ENCODE peak calls at places on chromosomes 7 and 10, in seven cellular contexts. One of them, this sample, is unnamed.
A peak's percentile ranks its signal among the peaks of the same experiment; 100 is the strongest.

GRCh38 chr10:70193391-70193844 is 23.1 kb upstream of the SAR1A start:
- DNase-seq in heart left ventricle: no peak
- DNase-seq in astrocyte: no peak
- DNase-seq in Karpas-422: peak; percentile 49
- DNase-seq in psoas muscle: no peak
- DNase-seq in Panc1: no peak
- DNase-seq in hepatocyte: peak; percentile 40
- DNase-seq in this sample: no peak

GRCh38 chr10:131998845-131999681 is 17.3 kb upstream of the BNIP3 start:
- DNase-seq in astrocyte: no peak
- DNase-seq in Karpas-422: no peak
- DNase-seq in heart left ventricle: no peak
- DNase-seq in Panc1: no peak
- DNase-seq in psoas muscle: no peak
- DNase-seq in hepatocyte: no peak
- DNase-seq in this sample: no peak

GRCh38 chr7:113731571-113731970 is 187.2 kb downstream of the PPP1R3A start:
- DNase-seq in Panc1: no peak
- DNase-seq in hepatocyte: no peak
- DNase-seq in Karpas-422: no peak
- DNase-seq in astrocyte: no peak
- DNase-seq in heart left ventricle: no peak
- DNase-seq in psoas muscle: no peak
- DNase-seq in this sample: no peak

GRCh38 chr10:11218395-11218794 is 200.7 kb downstream of the CELF2 start:
- DNase-seq in hepatocyte: no peak
- DNase-seq in astrocyte: no peak
- DNase-seq in psoas muscle: no peak
- DNase-seq in Karpas-422: no peak
- DNase-seq in heart left ventricle: no peak
- DNase-seq in Panc1: no peak
- DNase-seq in this sample: no peak

GRCh38 chr7:28477041-28477442 is 64.7 kb downstream of the CREB5 start:
- DNase-seq in Panc1: no peak
- DNase-seq in psoas muscle: no peak
- DNase-seq in heart left ventricle: no peak
- DNase-seq in Karpas-422: no peak
- DNase-seq in hepatocyte: no peak
- DNase-seq in astrocyte: no peak
- DNase-seq in this sample: no peak

GRCh38 chr10:88254091-88254490 is 329.0 kb downstream of the RNLS start:
- DNase-seq in heart left ventricle: no peak
- DNase-seq in Karpas-422: no peak
- DNase-seq in psoas muscle: peak; percentile 46
- DNase-seq in Panc1: peak; percentile 51
- DNase-seq in astrocyte: peak; percentile 87
- DNase-seq in hepatocyte: peak; percentile 33
- DNase-seq in this sample: no peak

GRCh38 chr10:101617102-101617823 is 29.1 kb downstream of the DPCD start:
- DNase-seq in astrocyte: no peak
- DNase-seq in hepatocyte: no peak
- DNase-seq in psoas muscle: no peak
- DNase-seq in Karpas-422: peak; percentile 63
- DNase-seq in Panc1: no peak
- DNase-seq in heart left ventricle: no peak
- DNase-seq in this sample: no peak

GRCh38 chr7:88293866-88294265 is 12.8 kb downstream of the STEAP4 start:
- DNase-seq in Panc1: no peak
- DNase-seq in Karpas-422: no peak
- DNase-seq in astrocyte: no peak
- DNase-seq in heart left ventricle: no peak
- DNase-seq in psoas muscle: no peak
- DNase-seq in hepatocyte: no peak
- DNase-seq in this sample: no peak

GRCh38 chr7:51251292-51251691 is 65.3 kb downstream of the COBL start:
- DNase-seq in astrocyte: no peak
- DNase-seq in Karpas-422: no peak
- DNase-seq in heart left ventricle: no peak
- DNase-seq in Panc1: no peak
- DNase-seq in psoas muscle: no peak
- DNase-seq in hepatocyte: no peak
- DNase-seq in this sample: no peak

GRCh38 chr10:26938578-26938977 is 77.8 kb upstream of the ABI1 start:
- DNase-seq in Karpas-422: no peak
- DNase-seq in hepatocyte: no peak
- DNase-seq in psoas muscle: no peak
- DNase-seq in astrocyte: no peak
- DNase-seq in Panc1: no peak
- DNase-seq in heart left ventricle: no peak
- DNase-seq in this sample: no peak

GRCh38 chr10:73768881-73769280 is 13.0 kb upstream of the CHCHD1 start:
- DNase-seq in psoas muscle: no peak
- DNase-seq in hepatocyte: no peak
- DNase-seq in Karpas-422: peak; percentile 81
- DNase-seq in astrocyte: no peak
- DNase-seq in Panc1: no peak
- DNase-seq in heart left ventricle: no peak
- DNase-seq in this sample: peak; percentile 49

GRCh38 chr7:102289051-102289450 is 2.4 kb downstream of the SH2B2 start:
- DNase-seq in Panc1: no peak
- DNase-seq in hepatocyte: no peak
- DNase-seq in Karpas-422: peak; percentile 97
- DNase-seq in astrocyte: no peak
- DNase-seq in psoas muscle: no peak
- DNase-seq in heart left ventricle: no peak
- DNase-seq in this sample: no peak

GRCh38 chr10:91768123-91768522 is 30.1 kb upstream of the TNKS2 start:
- DNase-seq in heart left ventricle: no peak
- DNase-seq in Panc1: no peak
- DNase-seq in hepatocyte: no peak
- DNase-seq in psoas muscle: no peak
- DNase-seq in astrocyte: no peak
- DNase-seq in Karpas-422: no peak
- DNase-seq in this sample: no peak

GRCh38 chr10:89275383-89275782 is 23.8 kb upstream of the LIPA start:
- DNase-seq in astrocyte: no peak
- DNase-seq in Karpas-422: no peak
- DNase-seq in hepatocyte: no peak
- DNase-seq in psoas muscle: no peak
- DNase-seq in Panc1: no peak
- DNase-seq in heart left ventricle: no peak
- DNase-seq in this sample: no peak

GRCh38 chr10:5524721-5525531 is at the start of gene CALML3:
- DNase-seq in hepatocyte: no peak
- DNase-seq in Panc1: no peak
- DNase-seq in Karpas-422: no peak
- DNase-seq in heart left ventricle: no peak
- DNase-seq in astrocyte: no peak
- DNase-seq in psoas muscle: no peak
- DNase-seq in this sample: no peak

GRCh38 chr10:78977761-78978305 is 90.9 kb upstream of the ZMIZ1 start:
- DNase-seq in Panc1: no peak
- DNase-seq in psoas muscle: peak; percentile 63
- DNase-seq in heart left ventricle: no peak
- DNase-seq in hepatocyte: peak; percentile 58
- DNase-seq in Karpas-422: no peak
- DNase-seq in astrocyte: peak; percentile 79
- DNase-seq in this sample: no peak

GRCh38 chr10:12719365-12719764 is 282.1 kb downstream of the CCDC3 start:
- DNase-seq in astrocyte: no peak
- DNase-seq in psoas muscle: peak; percentile 40
- DNase-seq in Karpas-422: no peak
- DNase-seq in hepatocyte: no peak
- DNase-seq in heart left ventricle: no peak
- DNase-seq in Panc1: no peak
- DNase-seq in this sample: no peak

GRCh38 chr10:78960316-78960800 is 108.4 kb upstream of the ZMIZ1 start:
- DNase-seq in heart left ventricle: peak; percentile 77
- DNase-seq in Panc1: no peak
- DNase-seq in astrocyte: peak; percentile 95
- DNase-seq in hepatocyte: peak; percentile 58
- DNase-seq in psoas muscle: peak; percentile 63
- DNase-seq in Karpas-422: no peak
- DNase-seq in this sample: no peak

GRCh38 chr7:74479066-74479781 is 25.5 kb downstream of the GTF2IRD1 start:
- DNase-seq in Karpas-422: no peak
- DNase-seq in astrocyte: peak; percentile 48
- DNase-seq in hepatocyte: no peak
- DNase-seq in Panc1: no peak
- DNase-seq in psoas muscle: peak; percentile 71
- DNase-seq in heart left ventricle: peak; percentile 37
- DNase-seq in this sample: no peak

GRCh38 chr7:73623798-73624668 is at the start of gene MLXIPL:
- DNase-seq in Panc1: no peak
- DNase-seq in Karpas-422: peak; percentile 52
- DNase-seq in hepatocyte: peak; percentile 96
- DNase-seq in psoas muscle: peak; percentile 86
- DNase-seq in astrocyte: no peak
- DNase-seq in heart left ventricle: peak; percentile 60
- DNase-seq in this sample: peak; percentile 27

GRCh38 chr7:151752816-151753600 is 123.9 kb downstream of the PRKAG2 start:
- DNase-seq in Karpas-422: no peak
- DNase-seq in psoas muscle: no peak
- DNase-seq in hepatocyte: no peak
- DNase-seq in Panc1: no peak
- DNase-seq in heart left ventricle: no peak
- DNase-seq in astrocyte: peak; percentile 25
- DNase-seq in this sample: no peak

GRCh38 chr7:76358053-76358477 is 726 bp downstream of the YWHAG start:
- DNase-seq in Panc1: no peak
- DNase-seq in psoas muscle: peak; percentile 73
- DNase-seq in Karpas-422: peak; percentile 92
- DNase-seq in astrocyte: no peak
- DNase-seq in heart left ventricle: peak; percentile 78
- DNase-seq in hepatocyte: peak; percentile 79
- DNase-seq in this sample: no peak

GRCh38 chr7:146654048-146654447 is 537.4 kb downstream of the CNTNAP2 start:
- DNase-seq in heart left ventricle: no peak
- DNase-seq in hepatocyte: no peak
- DNase-seq in psoas muscle: no peak
- DNase-seq in Panc1: no peak
- DNase-seq in astrocyte: no peak
- DNase-seq in Karpas-422: no peak
- DNase-seq in this sample: no peak

GRCh38 chr7:100582041-100582579 is 3.8 kb downstream of the LRCH4 start:
- DNase-seq in Panc1: no peak
- DNase-seq in psoas muscle: no peak
- DNase-seq in heart left ventricle: no peak
- DNase-seq in hepatocyte: no peak
- DNase-seq in astrocyte: no peak
- DNase-seq in Karpas-422: no peak
- DNase-seq in this sample: no peak

GRCh38 chr10:6713120-6713519 is 133.0 kb upstream of the PRKCQ start:
- DNase-seq in heart left ventricle: no peak
- DNase-seq in astrocyte: no peak
- DNase-seq in hepatocyte: no peak
- DNase-seq in Karpas-422: no peak
- DNase-seq in psoas muscle: no peak
- DNase-seq in Panc1: no peak
- DNase-seq in this sample: no peak

GRCh38 chr10:46328853-46329689 is 42.3 kb downstream of the ANTXRL start:
- DNase-seq in heart left ventricle: no peak
- DNase-seq in astrocyte: no peak
- DNase-seq in psoas muscle: no peak
- DNase-seq in Karpas-422: no peak
- DNase-seq in hepatocyte: no peak
- DNase-seq in Panc1: no peak
- DNase-seq in this sample: no peak

GRCh38 chr10:68550747-68551411 is 9.3 kb upstream of the TET1 start:
- DNase-seq in heart left ventricle: peak; percentile 43
- DNase-seq in Karpas-422: peak; percentile 89
- DNase-seq in psoas muscle: no peak
- DNase-seq in hepatocyte: peak; percentile 76
- DNase-seq in astrocyte: peak; percentile 59
- DNase-seq in Panc1: peak; percentile 76
- DNase-seq in this sample: peak; percentile 15

GRCh38 chr7:5695037-5695708 is 86.3 kb downstream of the RNF216 start:
- DNase-seq in Panc1: no peak
- DNase-seq in astrocyte: peak; percentile 97
- DNase-seq in hepatocyte: peak; percentile 49
- DNase-seq in psoas muscle: no peak
- DNase-seq in Karpas-422: peak; percentile 71
- DNase-seq in heart left ventricle: peak; percentile 55
- DNase-seq in this sample: peak; percentile 49
- H3K9me3 ChIP-seq in Panc1: no peaks in the 10 kb centered on the region
- H3K9me3 ChIP-seq in astrocyte: no peaks in the 10 kb centered on the region
- H3K9me3 ChIP-seq in hepatocyte: no peaks in the 10 kb centered on the region
- H3K9me3 ChIP-seq in psoas muscle: no peaks in the 10 kb centered on the region
- H3K9me3 ChIP-seq in Karpas-422: no peaks in the 10 kb centered on the region
- H3K9me3 ChIP-seq in heart left ventricle: no peaks in the 10 kb centered on the region
- H3K9me3 ChIP-seq in this sample: no peaks in the 10 kb centered on the region

DNA sequence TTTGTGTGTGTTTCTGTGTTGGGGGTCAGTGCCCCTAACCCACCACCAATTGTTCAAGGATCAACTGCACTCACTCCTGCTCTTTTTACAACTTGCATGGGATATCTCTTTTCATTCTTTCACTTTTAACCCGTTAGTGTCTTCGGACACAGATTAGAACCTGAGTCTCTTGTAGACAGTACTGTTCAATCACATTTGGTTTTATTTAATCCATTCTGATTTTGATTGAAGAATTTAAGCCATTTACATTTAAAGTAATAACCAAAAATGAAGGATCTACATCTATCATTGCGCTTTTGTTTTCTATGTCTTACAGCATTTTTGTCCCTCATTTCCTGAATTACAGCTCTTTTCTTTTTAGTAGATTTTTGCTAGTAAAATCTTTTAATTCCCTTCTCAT is 43.6 kb downstream of the ZNF248 start:
- DNase-seq in heart left ventricle: no peak
- DNase-seq in psoas muscle: no peak
- DNase-seq in astrocyte: no peak
- DNase-seq in Panc1: no peak
- DNase-seq in hepatocyte: no peak
- DNase-seq in Karpas-422: no peak
- DNase-seq in this sample: no peak
- H3K9me3 ChIP-seq in heart left ventricle: peaks cover 16% of the 10 kb centered on the region
- H3K9me3 ChIP-seq in psoas muscle: peaks cover 54% of the 10 kb centered on the region
- H3K9me3 ChIP-seq in astrocyte: peaks cover 13% of the 10 kb centered on the region
- H3K9me3 ChIP-seq in Panc1: no peaks in the 10 kb centered on the region
- H3K9me3 ChIP-seq in hepatocyte: peaks cover 7% of the 10 kb centered on the region
- H3K9me3 ChIP-seq in Karpas-422: peaks cover 30% of the 10 kb centered on the region
- H3K9me3 ChIP-seq in this sample: peaks cover 5% of the 10 kb centered on the region

GRCh38 chr7:19815546-19815945 is 42.1 kb upstream of the TMEM196 start:
- DNase-seq in psoas muscle: no peak
- DNase-seq in Panc1: no peak
- DNase-seq in Karpas-422: no peak
- DNase-seq in hepatocyte: no peak
- DNase-seq in astrocyte: peak; percentile 22
- DNase-seq in heart left ventricle: no peak
- DNase-seq in this sample: no peak
- H3K9me3 ChIP-seq in psoas muscle: no peaks in the 10 kb centered on the region
- H3K9me3 ChIP-seq in Panc1: no peaks in the 10 kb centered on the region
- H3K9me3 ChIP-seq in Karpas-422: no peaks in the 10 kb centered on the region
- H3K9me3 ChIP-seq in hepatocyte: no peaks in the 10 kb centered on the region
- H3K9me3 ChIP-seq in astrocyte: no peaks in the 10 kb centered on the region
- H3K9me3 ChIP-seq in heart left ventricle: no peaks in the 10 kb centered on the region
- H3K9me3 ChIP-seq in this sample: no peaks in the 10 kb centered on the region

GRCh38 chr10:37226524-37226923 is 101.1 kb downstream of the ANKRD30A start:
- DNase-seq in heart left ventricle: no peak
- DNase-seq in hepatocyte: no peak
- DNase-seq in psoas muscle: no peak
- DNase-seq in Panc1: no peak
- DNase-seq in Karpas-422: no peak
- DNase-seq in astrocyte: no peak
- DNase-seq in this sample: no peak

GRCh38 chr10:37222046-37222445 is 96.6 kb downstream of the ANKRD30A start:
- DNase-seq in heart left ventricle: no peak
- DNase-seq in astrocyte: no peak
- DNase-seq in hepatocyte: no peak
- DNase-seq in Karpas-422: no peak
- DNase-seq in psoas muscle: no peak
- DNase-seq in Panc1: no peak
- DNase-seq in this sample: no peak

GRCh38 chr10:37225163-37225562 is 99.8 kb downstream of the ANKRD30A start:
- DNase-seq in hepatocyte: no peak
- DNase-seq in heart left ventricle: no peak
- DNase-seq in psoas muscle: no peak
- DNase-seq in Karpas-422: no peak
- DNase-seq in Panc1: no peak
- DNase-seq in astrocyte: no peak
- DNase-seq in this sample: no peak
- H3K9me3 ChIP-seq in hepatocyte: no peaks in the 10 kb centered on the region
- H3K9me3 ChIP-seq in heart left ventricle: no peaks in the 10 kb centered on the region
- H3K9me3 ChIP-seq in psoas muscle: no peaks in the 10 kb centered on the region
- H3K9me3 ChIP-seq in Karpas-422: no peaks in the 10 kb centered on the region
- H3K9me3 ChIP-seq in Panc1: no peaks in the 10 kb centered on the region
- H3K9me3 ChIP-seq in astrocyte: peaks cover 3% of the 10 kb centered on the region
- H3K9me3 ChIP-seq in this sample: no peaks in the 10 kb centered on the region

This sample was measured in T-helper 17 cell.